ENCODE peak calls at places on chromosomes 2 and 18, in five cellular contexts. A is left lung, T is GM03348, V is iris pigment epithelial cell, W is esophagus squamous epithelium. H is an unnamed sample.

GRCh38 chr18:63747006-63747405 is 28.2 kb upstream of the SERPINB7 start:
- DNase-seq in A (no peak), T (no peak), V (no peak), W (no peak), H (no peak)

GRCh38 chr2:231680284-231680991 is 27.9 kb upstream of the PTMA start:
- DNase-seq in A (peak), T (no peak), V (no peak), W (no peak), H (no peak)

GRCh38 chr2:168461178-168461941 is 5.3 kb downstream of the CERS6 start:
- DNase-seq in A (no peak), T (no peak), V (no peak), W (no peak), H (no peak)

GRCh38 chr2:96356889-96357288 is 21.3 kb downstream of the NCAPH start:
- DNase-seq in A (no peak), T (no peak), V (no peak), W (no peak), H (no peak)

GRCh38 chr18:52992041-52992440 is 652.0 kb downstream of the DCC start:
- DNase-seq in A (no peak), T (no peak), V (no peak), W (no peak), H (no peak)

GRCh38 chr18:50826027-50826426 is 6.2 kb upstream of the MRO start:
- DNase-seq in A (no peak), T (no peak), V (no peak), W (no peak), H (no peak)

GRCh38 chr2:190408538-190409271 is 550 bp downstream of the MFSD6 start:
- DNase-seq in A (peak), T (peak), V (peak), W (no peak), H (peak)

GRCh38 chr2:28359222-28360065 is 33.2 kb upstream of the FOSL2 start:
- DNase-seq in A (peak), T (no peak), V (peak), W (no peak), H (peak)

GRCh38 chr2:240348522-240348921 is 86.9 kb upstream of the GPC1 start:
- DNase-seq in A (no peak), T (no peak), V (peak), W (no peak), H (no peak)

GRCh38 chr2:54574107-54574859 is 118.2 kb downstream of the SPTBN1 start:
- DNase-seq in A (peak), T (no peak), V (peak), W (no peak), H (no peak)

GRCh38 chr18:77065221-77065981 is 67.2 kb downstream of the MBP start:
- DNase-seq in A (peak), T (peak), V (peak), W (no peak), H (no peak)

GRCh38 chr18:3994061-3994687 is 460.9 kb downstream of the DLGAP1 start:
- DNase-seq in A (no peak), T (no peak), V (no peak), W (no peak), H (no peak)

GRCh38 chr18:21979171-21979560 is 190.2 kb upstream of the GATA6 start:
- DNase-seq in A (no peak), T (no peak), V (no peak), W (no peak), H (no peak)

GRCh38 chr2:160347269-160347863 is 146.2 kb downstream of the RBMS1 start:
- DNase-seq in A (no peak), T (no peak), V (peak), W (no peak), H (no peak)

GRCh38 chr2:220469201-220469600 is 841.8 kb downstream of the SLC4A3 start:
- DNase-seq in A (no peak), T (no peak), V (peak), W (no peak), H (no peak)

GRCh38 chr2:14520385-14520945 is 112.1 kb upstream of the LRATD1 start:
- DNase-seq in A (no peak), T (no peak), V (no peak), W (no peak), H (no peak)

GRCh38 chr2:86033751-86034680 is 71.7 kb downstream of the POLR1A start:
- DNase-seq in A (no peak), T (no peak), V (no peak), W (no peak), H (no peak)

GRCh38 chr2:219639356-219639755 is 11.9 kb downstream of the SLC4A3 start:
- DNase-seq in A (no peak), T (no peak), V (no peak), W (no peak), H (no peak)

GRCh38 chr18:6521804-6522418 is 107.2 kb upstream of the L3MBTL4 start:
- DNase-seq in A (no peak), T (peak), V (peak), W (no peak), H (peak)

GRCh38 chr2:118582058-118582457 is 265.4 kb downstream of the EN1 start:
- DNase-seq in A (no peak), T (no peak), V (no peak), W (no peak), H (no peak)

GRCh38 chr2:136029149-136029548 is 43.7 kb upstream of the DARS1 start:
- DNase-seq in A (no peak), T (no peak), V (no peak), W (no peak), H (no peak)

GRCh38 chr2:228657807-228658402 is 476.4 kb upstream of the SPHKAP start:
- DNase-seq in A (no peak), T (peak), V (peak), W (no peak), H (peak)

GRCh38 chr2:182866095-182866460 is 359 bp downstream of the FRZB start:
- DNase-seq in A (peak), T (no peak), V (peak), W (no peak), H (no peak)

GRCh38 chr2:204019572-204020501 is 83.3 kb downstream of the ICOS start:
- DNase-seq in A (no peak), T (peak), V (peak), W (no peak), H (no peak)

GRCh38 chr18:57533399-57533884 is 53.1 kb downstream of the FECH start:
- DNase-seq in A (no peak), T (no peak), V (peak), W (no peak), H (no peak)

GRCh38 chr2:227363756-227364155 is 15.3 kb downstream of the TM4SF20 start:
- DNase-seq in A (no peak), T (no peak), V (peak), W (no peak), H (no peak)

GRCh38 chr2:218002103-218002502 is 692 bp downstream of the TNS1 start:
- DNase-seq in A (no peak), T (peak), V (no peak), W (no peak), H (no peak)

GRCh38 chr2:218345491-218346176 is 11.0 kb upstream of the CATIP start:
- DNase-seq in A (no peak), T (no peak), V (no peak), W (no peak), H (no peak)

GRCh38 chr2:205679410-205680009 is 2.8 kb upstream of the NRP2 start:
- DNase-seq in A (no peak), T (no peak), V (no peak), W (no peak), H (no peak)

GRCh38 chr2:229392214-229392613 is 121.1 kb upstream of the PID1 start:
- DNase-seq in A (no peak), T (peak), V (peak), W (no peak), H (no peak)

GRCh38 chr2:4256351-4256750 is 553.0 kb downstream of the DCDC2C start:
- DNase-seq in A (no peak), T (no peak), V (no peak), W (no peak), H (no peak)

GRCh38 chr2:233213011-233213410 is 38.5 kb upstream of the ATG16L1 start:
- DNase-seq in A (no peak), T (no peak), V (no peak), W (no peak), H (no peak)

GRCh38 chr18:50624981-50625380 is 65.1 kb downstream of the MAPK4 start:
- DNase-seq in A (no peak), T (no peak), V (no peak), W (no peak), H (no peak)

GRCh38 chr2:219769044-219770030 is 141.9 kb downstream of the SLC4A3 start:
- DNase-seq in A (no peak), T (peak), V (peak), W (no peak), H (no peak)

GRCh38 chr2:233747283-233747544 is 12.9 kb upstream of the UGT1A1 start:
- DNase-seq in A (no peak), T (no peak), V (no peak), W (no peak), H (no peak)

GRCh38 chr2:24304098-24304497 is 56.2 kb downstream of the ITSN2 start:
- DNase-seq in A (peak), T (peak), V (peak), W (no peak), H (no peak)

GRCh38 chr2:130768191-130768855 is 13.0 kb downstream of the AMER3 start:
- DNase-seq in A (no peak), T (no peak), V (no peak), W (no peak), H (no peak)

GRCh38 chr2:237459741-237460174 is 27.3 kb upstream of the MLPH start:
- DNase-seq in A (no peak), T (peak), V (peak), W (no peak), H (no peak)

H was measured in GM13977.